ENCODE peak calls at places on chromosome 2, in nine cellular contexts. T, R, W, E, U, K, S, J and P are unnamed samples.

GRCh38 chr2:36792947-36793346 is 96.4 kb downstream of the VIT start:
- DNase-seq in T (no peak), R (no peak), W (no peak), E (no peak), U (no peak), K (no peak), S (no peak), J (no peak), P (no peak)

GRCh38 chr2:126793885-126794613 is 104.6 kb upstream of the TEX51 start:
- DNase-seq in T (no peak), R (no peak), W (no peak), E (no peak), U (no peak), K (no peak), S (no peak), J (no peak), P (no peak)

GRCh38 chr2:208256192-208256782 is 1.4 kb upstream of the IDH1 start:
- DNase-seq in T (no peak), R (no peak), W (no peak), E (no peak), U (no peak), K (no peak), S (no peak), J (peak; percentile 28), P (no peak)

GRCh38 chr2:113061241-113061640 is 2.2 kb downstream of the IL36RN start:
- DNase-seq in T (no peak), R (no peak), W (no peak), E (no peak), U (no peak), K (no peak), S (no peak), J (no peak), P (no peak)

GRCh38 chr2:128537646-128538045 is 219.0 kb upstream of the HS6ST1 start:
- DNase-seq in T (no peak), R (no peak), W (no peak), E (no peak), U (no peak), K (no peak), S (no peak), J (no peak), P (no peak)

GRCh38 chr2:143907801-143908200 is 612.1 kb downstream of the ZEB2 start:
- DNase-seq in T (no peak), R (no peak), W (no peak), E (no peak), U (no peak), K (no peak), S (no peak), J (no peak), P (no peak)

GRCh38 chr2:8087480-8087840 is 594.4 kb upstream of the ID2 start:
- DNase-seq in T (no peak), R (no peak), W (no peak), E (no peak), U (no peak), K (no peak), S (peak; percentile 37), J (no peak), P (no peak)

GRCh38 chr2:149566652-149567051 is 20.9 kb downstream of the MMADHC start:
- DNase-seq in T (no peak), R (no peak), W (no peak), E (no peak), U (no peak), K (no peak), S (no peak), J (no peak), P (no peak)

GRCh38 chr2:181662287-181662686 is 5.4 kb upstream of the CERKL start:
- DNase-seq in T (no peak), R (no peak), W (no peak), E (no peak), U (no peak), K (no peak), S (no peak), J (no peak), P (no peak)

GRCh38 chr2:30679416-30680088 is 127.7 kb downstream of the CAPN13 start:
- DNase-seq in T (no peak), R (no peak), W (no peak), E (no peak), U (no peak), K (no peak), S (no peak), J (no peak), P (no peak)

GRCh38 chr2:170815746-170816498 is 765 bp upstream of the GAD1 start:
- DNase-seq in T (peak; percentile 31), R (no peak), W (no peak), E (peak; percentile 64), U (peak; percentile 65), K (no peak), S (peak; percentile 73), J (peak; percentile 89), P (peak; percentile 70)

GRCh38 chr2:54522624-54523281 is 66.6 kb downstream of the SPTBN1 start:
- DNase-seq in T (peak; percentile 44), R (peak; percentile 43), W (no peak), E (peak; percentile 58), U (peak; percentile 67), K (no peak), S (peak; percentile 67), J (peak; percentile 69), P (peak; percentile 44)

GRCh38 chr2:88452980-88453582 is 588 bp upstream of the FOXI3 start:
- DNase-seq in T (peak; percentile 31), R (no peak), W (no peak), E (no peak), U (no peak), K (no peak), S (peak; percentile 18), J (peak; percentile 22), P (no peak)

GRCh38 chr2:223901854-223902253 is 43.3 kb downstream of the WDFY1 start:
- DNase-seq in T (no peak), R (no peak), W (no peak), E (no peak), U (no peak), K (no peak), S (no peak), J (no peak), P (no peak)

GRCh38 chr2:236642125-236642524 is 72.5 kb downstream of the ACKR3 start:
- DNase-seq in T (no peak), R (no peak), W (no peak), E (no peak), U (no peak), K (peak; percentile 38), S (no peak), J (no peak), P (no peak)

GRCh38 chr2:31203916-31204315 is 13.4 kb downstream of the CAPN14 start:
- DNase-seq in T (no peak), R (no peak), W (no peak), E (no peak), U (no peak), K (no peak), S (no peak), J (no peak), P (no peak)

DNA sequence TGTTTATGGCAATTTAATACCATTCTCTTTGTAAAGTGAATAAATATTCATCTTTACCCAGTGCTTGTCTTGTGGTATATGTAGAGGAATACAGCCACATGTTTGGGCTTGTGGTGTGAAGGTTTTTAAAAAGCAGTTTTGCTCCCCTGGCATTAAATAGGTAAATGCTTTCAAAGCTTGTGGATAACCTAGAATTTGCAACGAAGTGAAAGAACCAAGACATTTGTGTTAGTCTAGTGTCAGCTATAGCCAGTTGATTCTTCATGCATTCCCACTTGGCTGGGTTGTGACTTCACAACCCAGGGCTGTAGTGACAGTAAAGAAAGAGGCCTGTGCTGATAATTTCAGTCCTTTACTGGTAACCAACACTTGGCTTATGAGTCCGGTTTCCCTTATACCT is 32.9 kb upstream of the TOGARAM2 start:
- DNase-seq in T (no peak), R (no peak), W (no peak), E (no peak), U (no peak), K (no peak), S (no peak), J (no peak), P (no peak)
- H3K4me3 ChIP-seq in T (no peak overlapping the region), R (no peak overlapping the region), W (no peak overlapping the region), E (no peak overlapping the region), U (no peak overlapping the region), K (no peak overlapping the region), S (no peak overlapping the region), J (no peak overlapping the region), P (no peak overlapping the region)

DNA sequence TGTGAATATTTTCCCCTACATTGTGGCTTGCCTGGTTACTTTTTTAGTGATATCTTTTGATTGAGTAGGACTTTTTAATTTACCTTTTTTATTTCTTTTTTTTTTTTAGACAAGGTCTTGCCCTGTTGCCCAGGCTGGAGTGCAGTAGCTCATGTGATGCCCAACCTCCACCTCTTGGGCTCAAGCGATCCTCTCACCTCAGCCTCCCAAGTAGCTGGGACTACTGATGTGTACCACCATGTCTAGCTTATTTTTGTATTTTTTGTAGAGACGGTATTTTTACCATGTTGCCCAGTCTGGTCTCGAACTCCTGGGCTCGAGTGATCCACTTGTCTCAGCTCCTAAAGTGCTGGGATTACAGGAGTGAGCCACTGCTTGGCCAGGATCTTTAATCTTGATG is 25.3 kb downstream of the EML4 start:
- DNase-seq in T (no peak), R (no peak), W (no peak), E (no peak), U (no peak), K (no peak), S (no peak), J (no peak), P (no peak)
- H3K4me1 ChIP-seq in T (peaks cover 2% of the 10 kb centered on the region), R (peaks cover 19% of the 10 kb centered on the region), W (peaks cover 3% of the 10 kb centered on the region), E (no peaks in the 10 kb centered on the region), U (peaks cover 69% of the 10 kb centered on the region), K (peaks cover 6% of the 10 kb centered on the region), S (peaks cover 32% of the 10 kb centered on the region), J (peaks cover 26% of the 10 kb centered on the region), P (peaks cover 11% of the 10 kb centered on the region)

GRCh38 chr2:33122726-33123125 is 176.0 kb downstream of the LTBP1 start:
- DNase-seq in T (no peak), R (no peak), W (no peak), E (no peak), U (no peak), K (no peak), S (no peak), J (no peak), P (no peak)
- H3K4me3 ChIP-seq in T (no peak overlapping the region), R (no peak overlapping the region), W (no peak overlapping the region), E (no peak overlapping the region), U (no peak overlapping the region), K (no peak overlapping the region), S (no peak overlapping the region), J (no peak overlapping the region), P (no peak overlapping the region)

GRCh38 chr2:174617120-174617519 is 19.5 kb upstream of the WIPF1 start:
- DNase-seq in T (no peak), R (no peak), W (no peak), E (no peak), U (no peak), K (no peak), S (peak; percentile 83), J (no peak), P (no peak)

GRCh38 chr2:174617713-174618112 is 20.1 kb upstream of the WIPF1 start:
- DNase-seq in T (no peak), R (no peak), W (no peak), E (no peak), U (no peak), K (no peak), S (no peak), J (no peak), P (no peak)

GRCh38 chr2:174621323-174621722 is 23.7 kb upstream of the WIPF1 start:
- DNase-seq in T (no peak), R (no peak), W (no peak), E (no peak), U (no peak), K (no peak), S (no peak), J (no peak), P (no peak)

GRCh38 chr2:174615951-174616436 is 18.4 kb upstream of the WIPF1 start:
- DNase-seq in T (peak; percentile 54), R (no peak), W (no peak), E (no peak), U (no peak), K (peak; percentile 54), S (peak; percentile 45), J (no peak), P (no peak)

GRCh38 chr2:174618179-174618578 is 20.6 kb upstream of the WIPF1 start:
- DNase-seq in T (no peak), R (no peak), W (no peak), E (no peak), U (no peak), K (no peak), S (no peak), J (no peak), P (no peak)
- H3K4me1 ChIP-seq in T (peaks cover 13% of the 10 kb centered on the region), R (peaks cover 41% of the 10 kb centered on the region), W (no peaks in the 10 kb centered on the region), E (no peaks in the 10 kb centered on the region), U (peaks cover 25% of the 10 kb centered on the region), K (peaks cover 27% of the 10 kb centered on the region), S (peaks cover 26% of the 10 kb centered on the region), J (no peaks in the 10 kb centered on the region), P (peaks cover 2% of the 10 kb centered on the region)